ENCODE peak calls at places on chromosomes 12 and 14, in seven cellular contexts. V is ovary, J is GM12878, F is psoas muscle, E is colonic mucosa, Y is IMR-90, C is Panc1. T is an unnamed sample.

GRCh38 chr12:19783547-19784444 is 344.5 kb downstream of the AEBP2 start:
- DNase-seq in Y (no peak), E (no peak), C (no peak), V (no peak), F (no peak), J (no peak), T (no peak)

GRCh38 chr12:7460375-7461259 is 16.7 kb upstream of the CD163L1 start:
- DNase-seq in Y (peak; percentile 51), V (no peak), E (peak; percentile 54), C (peak; percentile 42), F (no peak), J (no peak), T (no peak)

GRCh38 chr12:80291108-80291754 is 152.8 kb upstream of the PTPRQ start:
- DNase-seq in V (no peak), C (no peak), F (no peak), J (peak; percentile 38), E (no peak), Y (peak; percentile 8), T (no peak)

GRCh38 chr14:99946652-99947489 is 118.4 kb upstream of the EVL start:
- DNase-seq in C (no peak), F (no peak), E (peak; percentile 38), Y (no peak), V (peak; percentile 55), J (no peak), T (no peak)

GRCh38 chr14:75725481-75725880 is 64.4 kb downstream of the TTLL5 start:
- DNase-seq in E (no peak), F (peak; percentile 58), Y (peak; percentile 30), J (no peak), C (no peak), V (no peak), T (no peak)

GRCh38 chr12:70638639-70639349 is 1.6 kb upstream of the PTPRB start:
- DNase-seq in V (no peak), Y (no peak), F (no peak), E (no peak), C (no peak), J (no peak), T (no peak)

GRCh38 chr12:3552726-3553045 is 61.7 kb downstream of the PRMT8 start:
- DNase-seq in J (no peak), C (no peak), E (no peak), V (no peak), Y (no peak), F (no peak), T (no peak)

GRCh38 chr12:45305904-45306303 is 90.0 kb downstream of the ANO6 start:
- DNase-seq in C (no peak), E (no peak), F (no peak), J (no peak), Y (no peak), V (no peak), T (no peak)

GRCh38 chr14:70822706-70823185 is 13.4 kb upstream of the MAP3K9 start:
- DNase-seq in Y (peak; percentile 2), C (no peak), F (no peak), J (no peak), E (peak; percentile 46), V (peak; percentile 45), T (no peak)

GRCh38 chr14:26887842-26888241 is 290.0 kb upstream of the NOVA1 start:
- DNase-seq in V (no peak), F (peak; percentile 44), J (no peak), C (no peak), Y (no peak), E (no peak), T (no peak)

GRCh38 chr12:63362801-63363200 is 211.8 kb upstream of the AVPR1A start:
- DNase-seq in F (no peak), E (no peak), V (no peak), Y (no peak), J (no peak), C (no peak), T (no peak)

DNA sequence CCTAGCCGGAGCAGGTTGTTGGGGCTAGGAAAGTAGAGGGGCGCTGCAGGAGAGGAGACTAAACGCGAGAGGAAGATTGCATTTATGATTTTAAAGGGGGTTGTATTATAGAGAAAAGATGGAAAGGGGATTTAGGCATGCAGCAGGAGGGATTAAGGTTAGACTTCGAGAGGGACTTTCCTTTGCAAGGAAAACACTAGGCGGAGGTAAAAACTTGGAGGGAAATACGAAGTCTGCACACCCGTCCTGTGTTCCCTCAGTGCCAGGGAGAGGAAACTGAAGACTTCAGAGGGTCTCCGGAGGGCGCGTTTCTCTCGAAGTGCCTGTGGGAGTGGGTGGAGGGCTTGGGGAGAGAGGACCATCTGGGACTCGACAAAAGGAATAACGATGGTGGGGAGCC is 433 bp upstream of the PPP1R1A start:
- DNase-seq in F (no peak), V (no peak), C (no peak), Y (no peak), J (no peak), E (no peak), T (no peak)
- TF ChIP-seq CTCF in F (no peak), V (no peak), C (no peak), Y (no peak), J (no peak), E (no peak), T (no peak)

DNA sequence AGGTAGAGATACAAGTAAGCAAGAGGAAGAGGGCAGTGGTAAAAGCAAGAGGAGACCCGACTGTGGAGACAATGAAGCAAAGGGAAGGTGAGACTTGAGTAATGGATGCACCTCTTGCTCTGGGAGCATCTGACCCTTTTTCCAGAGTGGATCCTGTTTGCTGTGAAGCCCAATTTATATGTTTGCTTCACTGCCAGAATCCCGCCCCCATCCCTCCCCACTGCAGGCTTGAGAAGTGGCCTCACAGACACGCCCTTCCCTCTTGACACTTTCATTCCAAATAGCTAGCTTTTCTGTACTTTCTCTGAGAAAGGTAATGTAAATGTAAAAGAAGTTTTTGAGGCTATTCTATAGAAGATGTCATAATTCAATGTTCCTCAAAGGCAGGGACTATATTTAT is 673 bp upstream of the PFKM start:
- DNase-seq in V (no peak), Y (no peak), J (no peak), E (no peak), F (no peak), C (no peak), T (no peak)
- H3K4me3 ChIP-seq in V (peak overlapping the region; percentile 52), Y (no peak overlapping the region), J (peak overlapping the region; percentile 88), E (peak overlapping the region; percentile 60), F (peak overlapping the region; percentile 75), C (peak overlapping the region; percentile 76), T (peak overlapping the region; percentile 55)

DNA sequence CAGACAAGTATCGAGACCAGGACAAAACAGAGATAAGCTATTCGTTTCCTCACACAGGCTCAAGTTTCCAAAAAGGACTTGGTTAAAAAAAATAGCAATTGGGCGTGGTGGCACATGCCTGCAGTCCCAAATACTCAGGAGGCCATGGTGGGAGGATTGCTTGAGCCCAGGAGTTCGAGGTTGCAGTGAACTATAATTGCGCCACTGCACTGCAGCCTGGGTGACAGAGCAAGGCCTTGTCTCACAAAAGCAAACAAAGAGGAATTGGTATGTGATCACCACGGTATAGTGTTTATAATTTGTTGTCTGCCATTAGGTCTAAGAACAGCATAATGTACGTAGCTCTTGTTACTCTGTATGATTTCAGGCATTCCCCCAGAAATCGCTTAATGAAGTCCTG is 175.3 kb downstream of the DERA start:
- DNase-seq in J (no peak), V (no peak), F (no peak), Y (no peak), C (no peak), E (no peak), T (no peak)
- H3K9me3 ChIP-seq in J (no peaks in the 10 kb centered on the region), V (no peaks in the 10 kb centered on the region), F (no peaks in the 10 kb centered on the region), Y (no peaks in the 10 kb centered on the region), C (no peaks in the 10 kb centered on the region), E (no peaks in the 10 kb centered on the region), T (no peaks in the 10 kb centered on the region)

GRCh38 chr12:27969011-27969900 is 3.3 kb downstream of the PTHLH start:
- DNase-seq in V (peak; percentile 25), C (no peak), F (peak; percentile 50), J (no peak), E (no peak), Y (peak; percentile 29), T (no peak)
- TF ChIP-seq CTCF in V (no peak), C (peak; percentile 15), F (no peak), J (no peak), E (no peak), Y (peak; percentile 23), T (no peak)

GRCh38 chr12:104307655-104308000 is 4.1 kb downstream of the EID3 start:
- DNase-seq in C (no peak), J (no peak), Y (no peak), F (no peak), V (no peak), E (no peak), T (no peak)
- H3K4me3 ChIP-seq in C (peak overlapping the region; percentile 57), J (no peak overlapping the region), Y (no peak overlapping the region), F (no peak overlapping the region), V (no peak overlapping the region), E (no peak overlapping the region), T (no peak overlapping the region)

T was measured in esophagus squamous epithelium.